ENCODE peak calls at places on chromosomes 11 and 22, in five cellular contexts. One of them, this sample, is unnamed.

GRCh38 chr22:17612057-17612456 is 16.5 kb downstream of the ATP6V1E1 start:
- DNase-seq in GM12865: no peak
- DNase-seq in A549: no peak
- DNase-seq in Peyer's patch: no peak
- DNase-seq in cardiac fibroblast: no peak
- DNase-seq in this sample: no peak

GRCh38 chr11:77080643-77081210 is 14.0 kb downstream of the CAPN5 start:
- DNase-seq in GM12865: no peak
- DNase-seq in A549: no peak
- DNase-seq in Peyer's patch: no peak
- DNase-seq in cardiac fibroblast: peak
- DNase-seq in this sample: peak

GRCh38 chr22:26367402-26368245 is 61.4 kb upstream of the ASPHD2 start:
- DNase-seq in GM12865: peak
- DNase-seq in A549: peak
- DNase-seq in Peyer's patch: peak
- DNase-seq in cardiac fibroblast: peak
- DNase-seq in this sample: peak

GRCh38 chr11:103537904-103538502 is 428.8 kb downstream of the DYNC2H1 start:
- DNase-seq in GM12865: peak
- DNase-seq in A549: no peak
- DNase-seq in Peyer's patch: no peak
- DNase-seq in cardiac fibroblast: peak
- DNase-seq in this sample: peak

GRCh38 chr11:66727883-66728759 is 895 bp downstream of the SPTBN2 start:
- DNase-seq in GM12865: no peak
- DNase-seq in A549: no peak
- DNase-seq in Peyer's patch: no peak
- DNase-seq in cardiac fibroblast: no peak
- DNase-seq in this sample: no peak

GRCh38 chr11:113378692-113379091 is 8.9 kb upstream of the ANKK1 start:
- DNase-seq in GM12865: no peak
- DNase-seq in A549: no peak
- DNase-seq in Peyer's patch: no peak
- DNase-seq in cardiac fibroblast: no peak
- DNase-seq in this sample: no peak

GRCh38 chr11:5596611-5597201 is at the start of gene TRIM6:
- DNase-seq in GM12865: peak
- DNase-seq in A549: peak
- DNase-seq in Peyer's patch: no peak
- DNase-seq in cardiac fibroblast: peak
- DNase-seq in this sample: peak

GRCh38 chr11:26741036-26741435 is 19.2 kb upstream of the SLC5A12 start:
- DNase-seq in GM12865: no peak
- DNase-seq in A549: no peak
- DNase-seq in Peyer's patch: no peak
- DNase-seq in cardiac fibroblast: peak
- DNase-seq in this sample: peak

GRCh38 chr11:44066732-44067131 is 662 bp downstream of the ACCS start:
- DNase-seq in GM12865: no peak
- DNase-seq in A549: no peak
- DNase-seq in Peyer's patch: peak
- DNase-seq in cardiac fibroblast: peak
- DNase-seq in this sample: peak

GRCh38 chr22:23938328-23939016 is 22.5 kb downstream of the GSTT2B start:
- DNase-seq in GM12865: no peak
- DNase-seq in A549: no peak
- DNase-seq in Peyer's patch: no peak
- DNase-seq in cardiac fibroblast: no peak
- DNase-seq in this sample: no peak

GRCh38 chr22:48826546-48826945 is 1001.1 kb downstream of the BRD1 start:
- DNase-seq in GM12865: no peak
- DNase-seq in A549: no peak
- DNase-seq in Peyer's patch: no peak
- DNase-seq in cardiac fibroblast: no peak
- DNase-seq in this sample: no peak

GRCh38 chr11:112525270-112525669 is 264.6 kb upstream of the PLET1 start:
- DNase-seq in GM12865: no peak
- DNase-seq in A549: no peak
- DNase-seq in Peyer's patch: no peak
- DNase-seq in cardiac fibroblast: peak
- DNase-seq in this sample: no peak

GRCh38 chr11:46936138-46937110 is at the start of gene CSTPP1:
- DNase-seq in GM12865: peak
- DNase-seq in A549: peak
- DNase-seq in Peyer's patch: peak
- DNase-seq in cardiac fibroblast: peak
- DNase-seq in this sample: peak

GRCh38 chr11:96241351-96241841 is 101.6 kb downstream of the MAML2 start:
- DNase-seq in GM12865: no peak
- DNase-seq in A549: no peak
- DNase-seq in Peyer's patch: no peak
- DNase-seq in cardiac fibroblast: no peak
- DNase-seq in this sample: no peak

GRCh38 chr11:86636275-86636674 is 36.1 kb downstream of the ME3 start:
- DNase-seq in GM12865: no peak
- DNase-seq in A549: no peak
- DNase-seq in Peyer's patch: no peak
- DNase-seq in cardiac fibroblast: no peak
- DNase-seq in this sample: no peak

GRCh38 chr11:12285811-12286222 is 91.6 kb upstream of the PARVA start:
- DNase-seq in GM12865: no peak
- DNase-seq in A549: no peak
- DNase-seq in Peyer's patch: no peak
- DNase-seq in cardiac fibroblast: no peak
- DNase-seq in this sample: peak

GRCh38 chr11:68542617-68543016 is 82.1 kb downstream of the PPP6R3 start:
- DNase-seq in GM12865: no peak
- DNase-seq in A549: no peak
- DNase-seq in Peyer's patch: no peak
- DNase-seq in cardiac fibroblast: peak
- DNase-seq in this sample: peak

GRCh38 chr11:2186669-2187266 is 15.2 kb upstream of the TH start:
- DNase-seq in GM12865: peak
- DNase-seq in A549: peak
- DNase-seq in Peyer's patch: no peak
- DNase-seq in cardiac fibroblast: peak
- DNase-seq in this sample: peak

GRCh38 chr11:96284401-96284800 is 58.6 kb downstream of the MAML2 start:
- DNase-seq in GM12865: no peak
- DNase-seq in A549: no peak
- DNase-seq in Peyer's patch: no peak
- DNase-seq in cardiac fibroblast: no peak
- DNase-seq in this sample: no peak

GRCh38 chr11:10941429-10941828 is 83.6 kb upstream of the ZBED5 start:
- DNase-seq in GM12865: no peak
- DNase-seq in A549: no peak
- DNase-seq in Peyer's patch: no peak
- DNase-seq in cardiac fibroblast: peak
- DNase-seq in this sample: no peak

GRCh38 chr11:78414321-78415051 is 3.1 kb downstream of the GAB2 start:
- DNase-seq in GM12865: no peak
- DNase-seq in A549: peak
- DNase-seq in Peyer's patch: no peak
- DNase-seq in cardiac fibroblast: peak
- DNase-seq in this sample: no peak

GRCh38 chr11:123559418-123559817 is 95.0 kb downstream of the SCN3B start:
- DNase-seq in GM12865: no peak
- DNase-seq in A549: no peak
- DNase-seq in Peyer's patch: no peak
- DNase-seq in cardiac fibroblast: no peak
- DNase-seq in this sample: peak

GRCh38 chr11:124946735-124947141 is 7.3 kb upstream of the CCDC15 start:
- DNase-seq in GM12865: no peak
- DNase-seq in A549: no peak
- DNase-seq in Peyer's patch: no peak
- DNase-seq in cardiac fibroblast: no peak
- DNase-seq in this sample: no peak

GRCh38 chr22:18110194-18110943 is at the start of gene TUBA8:
- DNase-seq in GM12865: peak
- DNase-seq in A549: no peak
- DNase-seq in Peyer's patch: peak
- DNase-seq in cardiac fibroblast: peak
- DNase-seq in this sample: peak

GRCh38 chr11:121351089-121351488 is 58.5 kb downstream of the SC5D start:
- DNase-seq in GM12865: no peak
- DNase-seq in A549: no peak
- DNase-seq in Peyer's patch: no peak
- DNase-seq in cardiac fibroblast: no peak
- DNase-seq in this sample: no peak

GRCh38 chr22:48141301-48141700 is 1378.9 kb downstream of the TBC1D22A start:
- DNase-seq in GM12865: no peak
- DNase-seq in A549: no peak
- DNase-seq in Peyer's patch: no peak
- DNase-seq in cardiac fibroblast: no peak
- DNase-seq in this sample: no peak

GRCh38 chr11:116558504-116559252 is 214.1 kb downstream of the BUD13 start:
- DNase-seq in GM12865: no peak
- DNase-seq in A549: no peak
- DNase-seq in Peyer's patch: no peak
- DNase-seq in cardiac fibroblast: peak
- DNase-seq in this sample: peak

DNA sequence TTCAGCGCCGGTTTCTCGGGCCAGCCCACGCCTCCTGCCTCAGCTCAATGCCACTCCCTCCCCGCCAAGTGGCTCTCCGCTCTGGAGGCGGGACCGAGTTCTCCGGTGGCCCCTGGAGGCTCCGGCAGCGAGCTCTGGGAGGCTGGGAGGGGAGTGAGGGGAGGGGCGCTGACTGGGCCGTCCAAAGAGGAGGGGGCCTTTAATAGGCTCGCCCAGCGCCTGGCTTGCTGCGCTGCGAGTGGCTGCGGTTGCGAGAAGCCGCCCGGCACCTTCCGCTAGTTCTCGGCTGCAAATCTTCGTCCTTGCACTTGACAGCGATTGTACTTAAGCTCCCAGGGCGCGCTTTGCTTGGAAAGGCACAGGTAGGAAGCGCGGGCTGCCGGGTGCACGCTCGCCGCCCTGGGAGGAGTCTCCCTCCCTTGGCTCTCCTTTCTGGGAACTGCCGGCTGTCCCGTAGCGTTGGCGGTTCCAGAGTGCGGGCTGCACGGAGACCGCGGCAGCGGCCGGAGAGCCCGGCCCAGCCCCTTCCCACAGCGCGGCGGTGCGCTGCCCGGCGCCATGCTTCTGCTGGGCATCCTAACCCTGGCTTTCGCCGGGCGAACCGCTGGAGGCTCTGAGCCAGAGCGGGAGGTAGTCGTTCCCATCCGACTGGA is at the start of gene ADAMTS15:
- DNase-seq in GM12865: peak
- DNase-seq in A549: peak
- DNase-seq in Peyer's patch: no peak
- DNase-seq in cardiac fibroblast: peak
- DNase-seq in this sample: peak
- H3K4me3 ChIP-seq in GM12865: peak
- H3K4me3 ChIP-seq in A549: peak
- H3K4me3 ChIP-seq in Peyer's patch: peak
- H3K4me3 ChIP-seq in cardiac fibroblast: peak
- H3K4me3 ChIP-seq in this sample: peak

DNA sequence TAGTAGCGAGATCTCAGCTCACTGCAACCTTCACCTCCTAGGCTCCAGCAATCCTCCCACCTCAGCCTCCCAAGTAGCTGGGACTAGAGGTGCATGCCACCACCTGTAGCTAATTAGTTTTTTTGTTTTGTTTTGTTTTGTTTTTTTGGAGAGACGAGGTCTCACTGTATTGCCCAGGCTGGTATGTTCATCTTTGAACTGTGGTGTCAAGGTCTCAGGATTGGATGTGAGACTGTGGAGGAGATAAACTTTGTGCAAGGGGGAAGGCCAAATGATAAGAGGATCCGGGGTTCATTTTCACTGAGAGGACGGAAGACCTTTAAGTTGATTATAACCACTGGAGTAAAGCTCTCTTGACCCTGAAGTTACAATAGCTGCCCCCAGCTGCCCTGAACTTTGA is 8.9 kb downstream of the SEC14L2 start:
- DNase-seq in GM12865: no peak
- DNase-seq in A549: no peak
- DNase-seq in Peyer's patch: no peak
- DNase-seq in cardiac fibroblast: no peak
- DNase-seq in this sample: no peak
- TF ChIP-seq CTCF in GM12865: no peak
- TF ChIP-seq CTCF in A549: no peak
- TF ChIP-seq CTCF in Peyer's patch: no peak
- TF ChIP-seq CTCF in cardiac fibroblast: no peak
- TF ChIP-seq CTCF in this sample: no peak

DNA sequence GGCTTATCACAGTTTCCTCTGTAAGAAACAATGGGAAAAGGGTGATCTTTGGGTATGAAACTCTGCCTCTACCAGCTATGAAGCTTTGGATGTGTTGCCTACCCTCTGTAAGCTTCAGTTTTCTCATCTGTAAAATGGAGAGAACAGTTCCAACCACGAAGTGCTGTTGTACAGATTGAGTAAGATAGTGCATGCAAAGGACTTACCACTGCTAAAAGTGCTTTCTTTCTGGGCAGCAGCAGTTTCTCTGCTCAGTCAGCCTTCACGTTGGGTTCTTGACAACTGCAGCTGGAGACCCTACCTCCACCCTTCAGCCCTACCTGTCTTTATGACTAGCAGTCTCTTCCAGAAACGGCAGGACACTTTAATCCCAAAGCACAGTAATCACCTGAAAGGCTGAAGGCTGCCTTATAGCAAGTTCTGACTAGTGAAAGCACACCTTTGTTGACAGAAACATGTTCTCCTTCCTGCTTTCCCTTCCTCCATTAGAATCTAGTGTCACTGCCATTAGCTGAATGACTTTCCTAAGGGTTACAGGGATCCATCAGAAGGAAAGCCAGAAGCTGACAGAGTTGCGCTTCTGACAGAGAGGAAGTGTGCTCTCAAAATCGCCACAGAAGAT is 91.4 kb downstream of the RPL27A start:
- DNase-seq in GM12865: peak
- DNase-seq in A549: no peak
- DNase-seq in Peyer's patch: no peak
- DNase-seq in cardiac fibroblast: no peak
- DNase-seq in this sample: no peak
- H3K4me3 ChIP-seq in GM12865: no peak
- H3K4me3 ChIP-seq in A549: no peak
- H3K4me3 ChIP-seq in Peyer's patch: no peak
- H3K4me3 ChIP-seq in cardiac fibroblast: no peak
- H3K4me3 ChIP-seq in this sample: no peak

GRCh38 chr11:19712281-19713220 is at the start of gene NAV2:
- DNase-seq in GM12865: peak
- DNase-seq in A549: peak
- DNase-seq in Peyer's patch: peak
- DNase-seq in cardiac fibroblast: peak
- DNase-seq in this sample: peak
- TF ChIP-seq CTCF in GM12865: no peak
- TF ChIP-seq CTCF in A549: no peak
- TF ChIP-seq CTCF in Peyer's patch: no peak
- TF ChIP-seq CTCF in cardiac fibroblast: no peak
- TF ChIP-seq CTCF in this sample: no peak

DNA sequence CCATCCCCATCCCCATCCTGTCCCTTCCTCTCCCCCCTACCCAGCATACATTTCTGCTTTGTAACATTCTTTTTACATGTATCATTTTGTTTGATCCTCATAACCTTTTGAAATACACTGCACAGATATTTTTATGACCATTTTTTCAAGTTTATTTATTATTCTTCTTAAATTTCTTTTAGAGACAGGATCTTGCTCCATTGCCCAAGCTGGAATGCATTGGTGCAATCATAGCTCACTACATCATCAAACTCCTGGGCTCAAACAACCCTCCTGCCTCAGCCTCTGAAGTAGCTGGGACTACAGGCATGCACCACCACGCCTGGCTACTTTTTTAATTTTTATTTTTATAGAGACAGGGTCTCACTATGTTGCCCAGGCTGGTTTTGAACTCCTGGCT is 99.4 kb upstream of the AKIP1 start:
- DNase-seq in GM12865: no peak
- DNase-seq in A549: no peak
- DNase-seq in Peyer's patch: no peak
- DNase-seq in cardiac fibroblast: peak
- DNase-seq in this sample: no peak
- H3K4me3 ChIP-seq in GM12865: no peak
- H3K4me3 ChIP-seq in A549: no peak
- H3K4me3 ChIP-seq in Peyer's patch: no peak
- H3K4me3 ChIP-seq in cardiac fibroblast: no peak
- H3K4me3 ChIP-seq in this sample: no peak

This sample was measured in brain microvascular endothelial cell.